ENCODE peak calls at places on chromosome 2, in four cellular contexts. C is fibroblast of lung, U is uterus, Q is foreskin fibroblast. Z is an unnamed sample.

GRCh38 chr2:1665761-1666505 is 78.4 kb downstream of the PXDN start:
- DNase-seq in U (no peak), C (no peak), Q (no peak), Z (no peak)

GRCh38 chr2:192645811-192646598 is 451.3 kb upstream of the TMEFF2 start:
- DNase-seq in U (no peak), Q (no peak), C (no peak), Z (no peak)

GRCh38 chr2:69493268-69493667 is 56.0 kb upstream of the NFU1 start:
- DNase-seq in C (no peak), Q (no peak), U (no peak), Z (no peak)

GRCh38 chr2:68721482-68722071 is 13.0 kb upstream of the ARHGAP25 start:
- DNase-seq in Q (no peak), C (no peak), U (no peak), Z (no peak)

GRCh38 chr2:70850905-70851304 is 15.3 kb upstream of the CD207 start:
- DNase-seq in C (no peak), U (no peak), Q (no peak), Z (no peak)

GRCh38 chr2:47061989-47062678 is 93.0 kb downstream of the STPG4 start:
- DNase-seq in C (no peak), U (no peak), Q (no peak), Z (no peak)

GRCh38 chr2:101185085-101185484 is 33.9 kb upstream of the TBC1D8 start:
- DNase-seq in C (no peak), U (no peak), Q (no peak), Z (no peak)

GRCh38 chr2:224284134-224284946 is 117.6 kb downstream of the FAM124B start:
- DNase-seq in C (peak; percentile 54), Q (peak; percentile 20), U (no peak), Z (no peak)

GRCh38 chr2:231228974-231229373 is 30.5 kb downstream of the ARMC9 start:
- DNase-seq in U (no peak), Q (no peak), C (no peak), Z (no peak)

DNA sequence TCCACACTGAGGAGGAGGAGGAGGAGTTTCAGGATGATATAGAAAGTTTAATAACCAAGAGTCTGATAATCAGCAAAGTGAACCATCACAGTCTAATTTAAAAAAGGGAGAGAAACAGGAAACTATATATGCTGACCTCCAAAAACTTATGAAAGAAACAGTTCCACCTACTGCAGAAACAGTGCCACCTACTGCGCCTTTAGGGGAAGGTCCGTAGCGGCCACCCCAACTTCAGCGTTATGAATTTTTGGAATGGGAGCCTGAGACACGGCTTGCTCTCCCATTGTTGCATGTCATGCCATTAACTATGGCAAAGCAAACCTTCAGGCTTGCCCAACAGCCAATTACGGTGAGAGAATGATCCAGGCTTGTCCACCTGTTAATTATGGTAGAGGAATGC is 1719.2 kb upstream of the LRRTM1 start:
- DNase-seq in C (no peak), U (no peak), Q (no peak), Z (no peak)
- TF ChIP-seq CTCF in C (no peak), U (no peak), Q (no peak), Z (no peak)

DNA sequence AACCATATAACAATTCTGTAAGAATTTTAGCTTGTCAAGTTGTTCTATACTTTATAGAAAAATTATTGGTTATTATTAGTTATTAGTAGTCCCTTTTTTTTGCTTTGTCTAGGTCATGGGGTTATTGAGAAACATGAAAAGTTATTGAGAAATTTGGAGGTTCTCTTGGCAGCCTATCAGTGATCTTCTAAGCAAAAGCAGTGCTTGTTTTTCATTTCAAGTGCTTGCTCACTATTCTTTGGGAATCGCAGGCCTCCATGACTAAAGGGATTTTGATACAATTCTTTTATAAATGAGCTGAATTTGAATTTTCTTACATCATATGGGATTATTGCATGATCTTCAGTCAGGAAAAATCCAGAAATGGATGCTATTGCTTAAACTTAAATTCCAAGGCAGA is 25.8 kb downstream of the PLEKHA3 start:
- DNase-seq in Q (no peak), U (no peak), C (peak; percentile 23), Z (no peak)
- TF ChIP-seq CTCF in Q (no peak), U (no peak), C (no peak), Z (no peak)

GRCh38 chr2:191366199-191366598 is 121.0 kb downstream of the MYO1B start:
- DNase-seq in U (no peak), Q (peak; percentile 62), C (peak; percentile 49), Z (peak; percentile 59)

GRCh38 chr2:191363267-191363666 is 118.1 kb downstream of the MYO1B start:
- DNase-seq in Q (no peak), C (no peak), U (no peak), Z (no peak)

GRCh38 chr2:191365089-191365488 is 119.9 kb downstream of the MYO1B start:
- DNase-seq in C (no peak), U (no peak), Q (no peak), Z (no peak)

GRCh38 chr2:191374366-191374765 is 129.2 kb downstream of the MYO1B start:
- DNase-seq in Q (no peak), C (no peak), U (no peak), Z (no peak)

DNA sequence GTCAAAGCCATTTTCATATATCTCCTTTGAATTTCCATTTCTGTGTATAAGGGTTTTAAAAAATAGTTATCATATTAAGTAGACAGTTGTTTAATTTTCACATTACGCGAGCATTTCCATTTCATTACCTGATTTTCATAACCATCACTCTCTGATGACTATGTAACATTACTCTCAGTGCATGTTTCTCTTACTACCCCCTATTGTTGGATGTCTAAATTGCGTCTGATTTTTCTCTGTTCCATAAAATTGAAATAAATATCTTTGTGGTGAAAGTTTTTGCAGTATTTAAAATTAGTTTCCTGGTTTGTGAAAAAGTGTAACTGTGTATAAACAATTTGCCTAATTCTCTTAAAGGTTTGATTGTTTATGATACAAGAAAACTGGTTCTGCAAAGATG is 123.8 kb downstream of the MYO1B start:
- DNase-seq in Q (no peak), C (no peak), U (no peak), Z (no peak)
- TF ChIP-seq CTCF in Q (peak; percentile 25), C (no peak), U (no peak), Z (peak; percentile 29)

DNA sequence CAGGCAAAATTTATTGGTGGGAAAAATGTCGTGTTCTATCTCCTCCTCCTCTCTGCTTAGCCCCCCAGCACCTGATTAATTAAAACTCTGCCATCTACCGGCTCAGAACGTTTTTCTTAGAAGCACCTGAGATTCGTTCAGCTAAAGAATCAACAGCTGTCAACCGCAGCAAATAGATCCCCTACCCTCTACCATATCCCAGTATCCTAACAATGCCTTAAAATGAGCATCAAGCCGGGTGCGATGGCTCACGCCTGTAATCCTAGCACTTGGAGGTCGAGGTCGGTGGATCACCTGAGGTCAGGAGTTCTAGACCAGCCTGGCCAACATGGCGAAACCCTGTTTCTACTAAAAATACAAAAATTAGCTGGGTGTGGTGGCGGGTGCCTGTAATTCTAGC is 165.4 kb downstream of the FMNL2 start:
- DNase-seq in U (no peak), Q (no peak), C (no peak), Z (no peak)
- TF ChIP-seq CTCF in U (no peak), Q (no peak), C (no peak), Z (no peak)

GRCh38 chr2:84022810-84023431 is 436.2 kb downstream of the SUCLG1 start:
- DNase-seq in C (peak; percentile 56), U (no peak), Q (no peak), Z (no peak)
- TF ChIP-seq CTCF in C (peak; percentile 33), U (no peak), Q (peak; percentile 66), Z (peak; percentile 46)

GRCh38 chr2:164523726-164524125 is 97.6 kb downstream of the GRB14 start:
- DNase-seq in C (no peak), U (no peak), Q (peak; percentile 1), Z (no peak)
- TF ChIP-seq CTCF in C (no peak), U (no peak), Q (no peak), Z (no peak)

DNA sequence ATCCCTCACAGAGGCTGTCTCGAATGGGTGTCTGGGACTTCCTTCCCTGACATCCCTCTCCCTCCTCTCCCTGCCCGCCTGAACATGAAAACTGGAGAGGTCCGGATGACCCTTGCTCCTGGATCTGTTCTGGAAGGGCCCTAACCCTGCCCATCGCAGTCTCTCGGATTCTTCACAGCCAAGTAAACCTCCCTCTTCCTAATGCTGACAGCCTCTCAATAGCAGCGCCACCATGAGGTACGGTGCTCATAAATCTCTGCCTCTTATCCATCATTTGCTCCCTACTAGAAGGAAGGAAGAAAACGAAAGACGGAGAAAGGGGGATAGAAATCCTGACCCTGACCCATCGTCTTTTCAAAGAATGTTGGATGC is 257.9 kb downstream of the BCL11A start:
- DNase-seq in Q (no peak), U (no peak), C (no peak), Z (no peak)
- TF ChIP-seq CTCF in Q (no peak), U (no peak), C (no peak), Z (no peak)

GRCh38 chr2:41870948-41871522 is 176.8 kb upstream of the PKDCC start:
- DNase-seq in Q (no peak), U (no peak), C (peak; percentile 20), Z (no peak)
- TF ChIP-seq CTCF in Q (peak; percentile 25), U (peak; percentile 34), C (no peak), Z (peak; percentile 21)

DNA sequence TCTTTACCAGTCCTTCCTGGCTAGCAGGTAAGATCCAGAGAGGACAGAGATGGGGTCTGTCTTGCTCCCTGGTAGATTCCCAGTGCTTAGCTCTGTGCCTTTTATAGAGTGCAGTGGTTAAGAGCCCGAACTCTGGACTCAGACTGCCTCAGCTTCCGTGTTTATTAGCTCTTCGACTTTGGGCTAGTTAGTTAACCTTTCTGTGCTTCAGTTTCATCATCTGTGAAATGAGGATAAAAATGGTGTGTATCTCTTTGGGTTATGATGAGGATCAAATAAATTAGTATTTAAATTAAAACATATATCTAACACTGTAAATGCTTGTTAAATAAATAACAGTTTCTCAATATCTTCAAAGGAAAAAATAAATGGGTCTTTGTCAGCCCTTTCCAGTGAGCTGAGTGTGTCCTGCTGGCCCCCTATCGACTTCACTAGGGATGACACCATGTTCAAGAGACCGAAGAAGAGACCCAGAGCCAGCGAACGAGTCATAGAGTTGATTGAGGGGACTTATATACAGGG is 38.2 kb downstream of the CERS6 start:
- DNase-seq in Q (no peak), U (no peak), C (peak; percentile 28), Z (no peak)
- TF ChIP-seq CTCF in Q (no peak), U (no peak), C (peak; percentile 11), Z (no peak)